ENCODE peak calls at places on chromosomes 13 and 19, in eight cellular contexts. N is Peyer's patch, Q is gastrocnemius medialis, V is upper lobe of left lung, X is esophagus squamous epithelium, L is astrocyte, R is kidney epithelial cell, D is tibial artery. P is an unnamed sample. For H3K27me3, the result is how much of the 10 kb centered on the place peaks cover.

GRCh38 chr19:44278181-44278690 is 18.6 kb downstream of the ZNF233 start:
- DNase-seq in N (no peak), Q (no peak), V (no peak), X (no peak), L (no peak), R (no peak), D (no peak), P (peak)

GRCh38 chr19:369876-370275 is 25.3 kb upstream of the MIER2 start:
- DNase-seq in N (no peak), Q (no peak), V (no peak), X (no peak), L (no peak), R (no peak), D (no peak), P (no peak)

GRCh38 chr19:2720777-2721569 is at the start of gene DIRAS1:
- DNase-seq in N (no peak), Q (no peak), V (peak), X (no peak), L (no peak), R (no peak), D (no peak), P (no peak)

GRCh38 chr13:51845574-51846318 is 769 bp upstream of the TMEM272 start:
- DNase-seq in N (no peak), Q (no peak), V (no peak), X (no peak), L (no peak), R (no peak), D (no peak), P (no peak)

GRCh38 chr19:47511128-47511517 is 3.7 kb downstream of the NAPA start:
- DNase-seq in N (no peak), Q (peak), V (no peak), X (no peak), L (no peak), R (no peak), D (no peak), P (no peak)

GRCh38 chr19:30123611-30124010 is 181.6 kb downstream of the URI1 start:
- DNase-seq in N (no peak), Q (no peak), V (no peak), X (no peak), L (no peak), R (no peak), D (no peak), P (no peak)

GRCh38 chr19:16527334-16527935 is 14.8 kb downstream of the CHERP start:
- DNase-seq in N (no peak), Q (no peak), V (peak), X (no peak), L (no peak), R (no peak), D (no peak), P (no peak)

GRCh38 chr13:73416093-73416492 is 357.3 kb downstream of the KLF5 start:
- DNase-seq in N (no peak), Q (no peak), V (no peak), X (no peak), L (peak), R (no peak), D (no peak), P (no peak)

GRCh38 chr19:50494186-50495019 is 16.6 kb downstream of the JOSD2 start:
- DNase-seq in N (no peak), Q (no peak), V (no peak), X (no peak), L (no peak), R (no peak), D (no peak), P (no peak)

GRCh38 chr13:111974065-111974640 is 92.8 kb upstream of the SOX1 start:
- DNase-seq in N (no peak), Q (no peak), V (no peak), X (no peak), L (no peak), R (no peak), D (no peak), P (no peak)

GRCh38 chr13:48192536-48192935 is 40.5 kb upstream of the ITM2B start:
- DNase-seq in N (no peak), Q (no peak), V (no peak), X (no peak), L (no peak), R (no peak), D (no peak), P (no peak)

GRCh38 chr13:47327856-47328255 is 431.0 kb upstream of the HTR2A start:
- DNase-seq in N (no peak), Q (no peak), V (no peak), X (no peak), L (peak), R (no peak), D (no peak), P (no peak)

GRCh38 chr19:30394481-30395151 is 22.4 kb downstream of the ZNF536 start:
- DNase-seq in N (no peak), Q (no peak), V (no peak), X (no peak), L (no peak), R (no peak), D (no peak), P (no peak)

GRCh38 chr13:107138987-107139386 is 571.0 kb upstream of the ARGLU1 start:
- DNase-seq in N (no peak), Q (no peak), V (no peak), X (no peak), L (no peak), R (no peak), D (no peak), P (no peak)

GRCh38 chr19:17303167-17303939 is at the start of gene ABHD8:
- DNase-seq in N (peak), Q (peak), V (peak), X (peak), L (peak), R (peak), D (peak), P (peak)

GRCh38 chr19:44113784-44114390 is 688 bp downstream of the ZNF225 start:
- DNase-seq in N (no peak), Q (no peak), V (no peak), X (no peak), L (no peak), R (no peak), D (no peak), P (peak)

GRCh38 chr13:91228083-91228482 is 119.4 kb upstream of the MIR17HG start:
- DNase-seq in N (no peak), Q (no peak), V (no peak), X (no peak), L (no peak), R (no peak), D (no peak), P (no peak)

GRCh38 chr19:51572415-51572814 is 1.3 kb downstream of the ZNF175 start:
- DNase-seq in N (no peak), Q (no peak), V (no peak), X (no peak), L (no peak), R (no peak), D (no peak), P (no peak)

GRCh38 chr13:73204916-73205315 is 146.1 kb downstream of the KLF5 start:
- DNase-seq in N (no peak), Q (no peak), V (no peak), X (no peak), L (no peak), R (no peak), D (no peak), P (no peak)

GRCh38 chr19:42038675-42039074 is 31.3 kb downstream of the GRIK5 start:
- DNase-seq in N (no peak), Q (peak), V (no peak), X (no peak), L (no peak), R (no peak), D (no peak), P (no peak)

GRCh38 chr13:24746618-24747247 is 17.2 kb upstream of the RNF17 start:
- DNase-seq in N (no peak), Q (no peak), V (peak), X (no peak), L (no peak), R (no peak), D (no peak), P (no peak)

GRCh38 chr19:30693179-30693578 is 321.0 kb downstream of the ZNF536 start:
- DNase-seq in N (no peak), Q (no peak), V (no peak), X (no peak), L (no peak), R (no peak), D (no peak), P (no peak)

GRCh38 chr13:98482476-98483444 is 94.1 kb downstream of the STK24 start:
- DNase-seq in N (peak), Q (peak), V (peak), X (no peak), L (peak), R (no peak), D (peak), P (peak)
- H3K4me3 ChIP-seq in N (no peak), Q (no peak), V (no peak), X (peak), L (no peak), R (no peak), D (peak), P (no peak)

GRCh38 chr19:18397242-18398202 is at the start of gene LRRC25:
- DNase-seq in N (peak), Q (peak), V (peak), X (no peak), L (no peak), R (no peak), D (peak), P (no peak)

GRCh38 chr19:18399008-18399407 is 1.6 kb upstream of the LRRC25 start:
- DNase-seq in N (peak), Q (no peak), V (no peak), X (no peak), L (peak), R (no peak), D (no peak), P (peak)

GRCh38 chr19:18396471-18397241 is 766 bp downstream of the LRRC25 start:
- DNase-seq in N (no peak), Q (peak), V (no peak), X (no peak), L (no peak), R (no peak), D (no peak), P (no peak)

GRCh38 chr19:18406749-18407148 is 9.3 kb upstream of the LRRC25 start:
- DNase-seq in N (no peak), Q (no peak), V (no peak), X (no peak), L (no peak), R (no peak), D (no peak), P (no peak)

GRCh38 chr19:18401580-18402112 is 4.2 kb upstream of the LRRC25 start:
- DNase-seq in N (peak), Q (peak), V (no peak), X (no peak), L (peak), R (no peak), D (peak), P (peak)
- TF ChIP-seq CTCF in N (no peak), Q (no peak), V (no peak), X (peak), L (peak), R (peak), D (no peak), P (peak)

DNA sequence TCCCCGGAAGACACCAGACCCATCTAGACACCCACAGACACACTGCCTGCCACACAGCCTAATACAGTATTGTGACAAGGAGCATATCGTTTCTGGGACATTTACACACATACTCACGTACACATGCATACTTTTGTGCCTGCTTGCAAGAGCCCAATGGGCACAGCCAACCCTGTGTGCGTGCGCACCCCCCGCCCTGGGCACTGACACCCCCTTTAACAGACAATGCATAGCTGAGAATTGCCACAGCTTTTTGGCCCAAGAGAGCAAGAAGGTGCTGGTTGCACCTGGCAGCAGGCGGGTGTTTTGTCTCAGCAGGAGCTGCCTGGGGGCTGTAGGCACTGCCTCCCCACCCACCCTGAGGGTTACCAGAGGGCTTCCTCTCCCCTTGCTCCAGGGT is 1.7 kb upstream of the NFIX start:
- DNase-seq in N (no peak), Q (no peak), V (peak), X (no peak), L (no peak), R (no peak), D (no peak), P (no peak)
- H3K27me3 ChIP-seq in N (under half), Q (under half), V (under half), X (under half), L (under half), R (under half), D (under half), P (under half)

GRCh38 chr19:48514123-48514458 is 2.5 kb upstream of the LMTK3 start:
- DNase-seq in N (no peak), Q (no peak), V (no peak), X (no peak), L (no peak), R (no peak), D (no peak), P (no peak)
- H3K4me3 ChIP-seq in N (no peak), Q (peak), V (no peak), X (peak), L (peak), R (no peak), D (peak), P (no peak)

GRCh38 chr13:110506859-110507566 is 54.5 kb downstream of the RAB20 start:
- DNase-seq in N (peak), Q (peak), V (no peak), X (no peak), L (no peak), R (no peak), D (peak), P (peak)

GRCh38 chr13:110503979-110504499 is 57.5 kb downstream of the RAB20 start:
- DNase-seq in N (peak), Q (no peak), V (peak), X (no peak), L (no peak), R (no peak), D (no peak), P (no peak)

GRCh38 chr13:110507678-110508381 is 53.7 kb downstream of the RAB20 start:
- DNase-seq in N (peak), Q (peak), V (peak), X (no peak), L (no peak), R (no peak), D (peak), P (peak)

GRCh38 chr13:110506396-110506795 is 55.1 kb downstream of the RAB20 start:
- DNase-seq in N (no peak), Q (no peak), V (peak), X (no peak), L (no peak), R (no peak), D (peak), P (no peak)

GRCh38 chr13:110505594-110505993 is 55.9 kb downstream of the RAB20 start:
- DNase-seq in N (no peak), Q (no peak), V (peak), X (no peak), L (no peak), R (no peak), D (no peak), P (no peak)
- TF ChIP-seq CTCF in N (no peak), Q (no peak), V (no peak), X (no peak), L (no peak), R (no peak), D (no peak), P (no peak)

GRCh38 chr13:113763961-113764792 is 5.2 kb downstream of the TMEM255B start:
- DNase-seq in N (peak), Q (no peak), V (no peak), X (no peak), L (no peak), R (no peak), D (peak), P (no peak)
- H3K27me3 ChIP-seq in N (under half), Q (under half), V (under half), X (under half), L (under half), R (under half), D (under half), P (under half)

GRCh38 chr19:12784394-12784870 is 6.9 kb upstream of the JUNB start:
- DNase-seq in N (no peak), Q (no peak), V (no peak), X (no peak), L (no peak), R (no peak), D (no peak), P (no peak)
- H3K4me3 ChIP-seq in N (no peak), Q (no peak), V (no peak), X (peak), L (no peak), R (no peak), D (no peak), P (no peak)

DNA sequence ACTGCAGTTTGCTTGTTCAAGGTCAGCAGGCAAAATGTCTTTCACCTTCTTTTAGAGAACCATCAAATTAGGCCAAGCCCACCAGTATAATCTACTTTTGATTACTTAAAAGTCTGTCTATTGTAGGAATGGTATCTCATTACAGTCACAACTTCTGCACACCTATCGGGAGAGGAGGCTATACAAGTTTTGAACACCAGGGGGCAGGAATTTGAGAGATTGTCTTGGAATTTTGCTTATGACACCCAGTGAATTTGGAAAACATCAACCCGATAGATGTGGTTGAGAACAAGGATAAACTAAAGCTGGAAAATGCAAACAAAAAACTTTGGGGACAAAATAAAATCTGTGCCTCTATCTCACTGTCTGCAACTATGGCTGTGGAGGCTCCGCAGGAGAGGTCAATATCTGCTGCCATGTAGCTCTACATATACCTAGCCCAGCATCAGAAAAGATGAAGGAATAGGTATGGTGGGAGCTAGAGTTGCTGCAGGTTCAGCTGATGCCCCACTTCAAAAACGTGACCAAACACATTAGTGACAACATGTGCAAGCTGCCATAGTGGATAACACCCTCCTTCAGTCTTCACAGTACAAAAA is 1299.2 kb upstream of the SPRY2 start:
- DNase-seq in N (no peak), Q (no peak), V (no peak), X (no peak), L (no peak), R (no peak), D (no peak), P (peak)
- TF ChIP-seq CTCF in N (no peak), Q (no peak), V (no peak), X (peak), L (peak), R (peak), D (no peak), P (peak)

P was measured in bronchial epithelial cell.